ENCODE peak calls at places on chromosome 2, in five cellular contexts. D is head of caudate nucleus, B is T-helper 9 cell, U is small intestine, A is RWPE1. H is an unnamed sample.

GRCh38 chr2:69945447-69945846 is 16.0 kb downstream of the ASPRV1 start:
- DNase-seq in B (no peak), U (no peak), A (peak), D (no peak), H (no peak)

GRCh38 chr2:73963385-73964120 is 21.2 kb upstream of the TET3 start:
- DNase-seq in D (no peak), B (no peak), A (no peak), U (no peak), H (no peak)

GRCh38 chr2:209426432-209426831 is 2.6 kb downstream of the MAP2 start:
- DNase-seq in B (no peak), U (no peak), A (peak), D (no peak), H (no peak)

GRCh38 chr2:10990561-10991111 is 78.9 kb downstream of the KCNF1 start:
- DNase-seq in U (no peak), B (no peak), D (no peak), A (no peak), H (no peak)

GRCh38 chr2:170073288-170073687 is 104.7 kb upstream of the MYO3B start:
- DNase-seq in B (no peak), U (peak), D (peak), A (peak), H (peak)

GRCh38 chr2:67234443-67234842 is 162.7 kb upstream of the ETAA1 start:
- DNase-seq in A (peak), B (no peak), U (peak), D (no peak), H (no peak)

GRCh38 chr2:192004188-192004963 is 157.5 kb upstream of the CAVIN2 start:
- DNase-seq in A (no peak), D (no peak), U (peak), B (no peak), H (no peak)

GRCh38 chr2:160324161-160324768 is 124.2 kb upstream of the ITGB6 start:
- DNase-seq in A (peak), U (peak), D (no peak), B (peak), H (peak)

GRCh38 chr2:201158111-201158929 is 24.6 kb upstream of the CASP10 start:
- DNase-seq in U (peak), A (peak), B (peak), D (peak), H (peak)

GRCh38 chr2:213429516-213429915 is 145.3 kb downstream of the SPAG16 start:
- DNase-seq in A (peak), D (no peak), U (no peak), B (no peak), H (no peak)

GRCh38 chr2:11738589-11739436 is 7.6 kb upstream of the LPIN1 start:
- DNase-seq in A (no peak), D (no peak), U (peak), B (no peak), H (peak)

GRCh38 chr2:162143969-162144368 is 8.1 kb downstream of the GCG start:
- DNase-seq in D (no peak), U (no peak), B (no peak), A (no peak), H (no peak)

GRCh38 chr2:160652236-160652635 is 158.6 kb upstream of the RBMS1 start:
- DNase-seq in A (no peak), D (no peak), U (peak), B (peak), H (peak)

GRCh38 chr2:29855924-29856639 is 65.3 kb downstream of the ALK start:
- DNase-seq in B (no peak), A (no peak), U (no peak), D (no peak), H (no peak)